ENCODE peak calls at places on chromosomes 12 and 14, in six cellular contexts. C is astrocyte, H is stomach, B is brain microvascular endothelial cell, M is caudate nucleus, L is H1. O is an unnamed sample.

GRCh38 chr14:31261859-31262739 is 54.5 kb upstream of the HECTD1 start:
- DNase-seq in C (peak; percentile 47), B (no peak), H (peak; percentile 75), L (no peak), M (no peak), O (no peak)

GRCh38 chr12:45416161-45416560 is 200.3 kb downstream of the ANO6 start:
- DNase-seq in B (no peak), L (no peak), C (no peak), H (no peak), M (no peak), O (no peak)

GRCh38 chr14:77064535-77065178 is 33.4 kb upstream of the CIPC start:
- DNase-seq in B (no peak), H (no peak), M (no peak), L (no peak), C (no peak), O (no peak)

GRCh38 chr14:100065161-100065871 is at the start of gene EVL:
- DNase-seq in C (no peak), L (no peak), M (no peak), H (peak; percentile 52), B (no peak), O (no peak)

GRCh38 chr12:46921048-46921753 is 95.4 kb upstream of the SLC38A4 start:
- DNase-seq in M (no peak), L (no peak), C (peak; percentile 78), H (no peak), B (peak; percentile 37), O (no peak)

GRCh38 chr12:69056743-69057515 is 124.0 kb upstream of the CPM start:
- DNase-seq in B (no peak), M (no peak), L (no peak), H (no peak), C (peak; percentile 62), O (no peak)

GRCh38 chr14:78638926-78639325 is 468.8 kb downstream of the NRXN3 start:
- DNase-seq in M (no peak), H (no peak), B (no peak), C (no peak), L (no peak), O (no peak)

GRCh38 chr12:100651694-100652093 is 78.2 kb downstream of the GAS2L3 start:
- DNase-seq in B (no peak), H (no peak), M (no peak), C (no peak), L (no peak), O (no peak)

GRCh38 chr12:45757172-45757571 is 27.7 kb downstream of the ARID2 start:
- DNase-seq in M (no peak), H (no peak), L (no peak), B (no peak), C (no peak), O (no peak)

GRCh38 chr14:52267501-52268190 is at the start of gene PTGDR:
- DNase-seq in B (no peak), H (peak; percentile 30), M (no peak), L (no peak), C (peak; percentile 8), O (no peak)

GRCh38 chr12:84764006-84764405 is 148.6 kb downstream of the SLC6A15 start:
- DNase-seq in B (no peak), M (no peak), H (no peak), L (no peak), C (no peak), O (no peak)

GRCh38 chr12:3271639-3272038 is 194.5 kb downstream of the TSPAN9 start:
- DNase-seq in C (no peak), H (no peak), M (no peak), B (no peak), L (no peak), O (no peak)
- H3K27ac ChIP-seq in C (no peak overlapping the region), H (no peak overlapping the region), M (no peak overlapping the region), B (no peak overlapping the region), L (no peak overlapping the region), O (no peak overlapping the region)

DNA sequence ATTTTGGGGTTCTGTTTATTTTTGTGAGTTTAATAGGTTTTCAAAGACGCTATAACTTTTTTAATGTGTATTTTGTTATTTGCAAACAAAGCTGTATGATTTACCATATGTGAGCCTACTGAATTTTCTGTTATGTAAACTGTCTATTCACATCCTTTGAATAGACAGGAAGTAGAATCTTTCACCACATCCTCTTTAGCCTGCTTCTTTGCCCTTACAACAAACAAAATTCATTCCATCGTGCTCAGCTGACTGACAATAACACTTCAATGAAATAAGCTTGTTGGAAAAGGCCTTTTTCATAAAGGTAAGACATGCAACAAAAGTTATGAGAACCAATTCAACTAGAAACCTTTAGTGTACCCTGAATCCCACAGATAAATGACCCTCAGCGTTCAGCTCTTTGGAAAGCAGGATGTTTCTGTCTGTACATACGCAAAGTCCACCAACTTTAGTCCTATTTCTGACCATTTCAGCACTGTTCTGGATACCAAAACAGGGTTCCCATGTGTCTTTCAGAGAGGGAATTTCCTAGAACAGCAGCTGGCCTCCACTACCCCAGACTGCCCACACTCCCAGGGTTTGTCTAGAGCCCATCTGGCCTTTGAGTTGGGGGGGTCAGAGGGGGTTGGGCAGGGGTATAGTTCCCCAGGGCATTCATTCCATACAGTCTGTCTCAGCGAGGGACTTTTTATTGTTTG is 71.3 kb downstream of the DUSP6 start:
- DNase-seq in L (no peak), B (no peak), M (no peak), C (no peak), H (no peak), O (no peak)
- H3K27ac ChIP-seq in L (no peak overlapping the region), B (no peak overlapping the region), M (no peak overlapping the region), C (no peak overlapping the region), H (no peak overlapping the region), O (no peak overlapping the region)

GRCh38 chr14:82084813-82085212 is 551.2 kb upstream of the SEL1L start:
- DNase-seq in M (no peak), L (no peak), H (no peak), B (no peak), C (no peak), O (no peak)

GRCh38 chr14:82079553-82079952 is 545.9 kb upstream of the SEL1L start:
- DNase-seq in B (no peak), L (no peak), C (no peak), H (no peak), M (no peak), O (no peak)

GRCh38 chr14:82075566-82075965 is 541.9 kb upstream of the SEL1L start:
- DNase-seq in B (no peak), H (peak; percentile 27), C (no peak), M (no peak), L (peak; percentile 58), O (no peak)

GRCh38 chr14:82080319-82080718 is 546.7 kb upstream of the SEL1L start:
- DNase-seq in H (no peak), B (no peak), L (peak; percentile 34), M (no peak), C (no peak), O (no peak)
- H3K27ac ChIP-seq in H (no peak overlapping the region), B (no peak overlapping the region), L (no peak overlapping the region), M (no peak overlapping the region), C (no peak overlapping the region), O (no peak overlapping the region)

GRCh38 chr14:39154594-39155189 is 15.4 kb downstream of the TRAPPC6B start:
- DNase-seq in B (no peak), L (no peak), C (no peak), H (no peak), M (no peak), O (no peak)
- H3K27ac ChIP-seq in B (no peak overlapping the region), L (no peak overlapping the region), C (no peak overlapping the region), H (no peak overlapping the region), M (no peak overlapping the region), O (no peak overlapping the region)

DNA sequence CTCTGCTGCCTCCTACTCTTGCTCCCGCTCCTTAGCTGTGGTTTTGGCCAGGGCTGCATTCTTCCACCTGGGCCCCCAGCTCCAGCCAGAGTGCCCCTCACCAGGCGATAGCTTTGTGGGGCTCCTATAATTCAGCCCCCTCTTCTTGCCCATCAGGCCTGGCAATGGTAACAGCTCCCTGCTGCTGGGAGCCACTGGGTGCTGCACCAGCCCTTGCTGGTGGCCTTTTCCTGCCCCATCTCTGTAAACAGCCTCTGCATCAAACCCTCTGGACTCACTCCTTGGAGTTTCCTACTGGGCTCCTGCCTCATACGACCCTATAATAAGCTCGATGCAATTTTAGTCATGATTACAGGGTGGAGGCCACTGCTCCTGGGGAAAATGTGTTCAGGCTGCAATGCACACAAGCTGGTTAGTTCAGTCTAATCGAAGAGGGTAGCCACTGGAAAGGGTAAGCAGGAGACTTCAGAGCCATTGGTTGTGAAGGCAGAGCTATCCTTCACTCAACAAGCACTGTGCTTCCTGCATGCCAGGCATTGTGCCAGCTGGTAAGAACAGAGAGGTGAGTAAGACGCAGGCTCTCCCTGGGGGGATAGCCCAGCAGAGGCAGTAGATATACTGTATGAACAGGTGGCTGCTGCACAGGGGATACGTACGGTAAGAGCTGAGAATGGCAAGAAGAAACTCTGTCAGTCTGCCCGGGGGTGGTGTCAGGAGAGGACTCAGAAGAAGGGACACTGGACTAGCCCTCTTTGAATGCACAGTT is 24.7 kb downstream of the CLMN start:
- DNase-seq in C (peak; percentile 29), M (no peak), H (peak; percentile 65), B (peak; percentile 32), L (no peak), O (no peak)
- H3K27ac ChIP-seq in C (no peak overlapping the region), M (peak overlapping the region; percentile 97), H (no peak overlapping the region), B (no peak overlapping the region), L (no peak overlapping the region), O (peak overlapping the region; percentile 100)